ENCODE peak calls at places on chromosomes 1 and 21, in eight cellular contexts. E, S, B, Y, X, J, T and W are unnamed samples.

GRCh38 chr1:54768093-54768492 is 3.8 kb upstream of the PARS2 start:
- DNase-seq in X (no peak), T (no peak), B (peak), Y (peak), S (peak), J (no peak), E (no peak), W (no peak)

GRCh38 chr1:108897865-108898720 is 21.3 kb downstream of the GPSM2 start:
- DNase-seq in S (peak), Y (peak), J (no peak), X (no peak), B (peak), T (peak), E (peak), W (no peak)

GRCh38 chr1:18743233-18743632 is 112.6 kb downstream of the PAX7 start:
- DNase-seq in S (no peak), T (no peak), Y (no peak), J (no peak), X (no peak), B (no peak), E (no peak), W (no peak)

GRCh38 chr1:244422174-244422573 is 29.5 kb downstream of the ADSS2 start:
- DNase-seq in Y (no peak), T (no peak), J (no peak), S (no peak), E (no peak), B (no peak), X (no peak), W (no peak)

GRCh38 chr1:66916320-66916719 is 8.3 kb downstream of the DNAI4 start:
- DNase-seq in B (peak), T (no peak), Y (no peak), J (no peak), X (no peak), E (no peak), S (no peak), W (no peak)

GRCh38 chr1:31689821-31690220 is 14.0 kb downstream of the COL16A1 start:
- DNase-seq in Y (peak), J (no peak), E (peak), X (no peak), T (no peak), S (peak), B (peak), W (no peak)

GRCh38 chr1:157084720-157085119 is 14.9 kb downstream of the ETV3L start:
- DNase-seq in J (no peak), T (no peak), X (no peak), S (no peak), B (no peak), Y (no peak), E (no peak), W (no peak)

GRCh38 chr1:14880456-14881316 is 272.9 kb upstream of the TMEM51 start:
- DNase-seq in T (no peak), E (peak), J (no peak), B (peak), Y (peak), X (no peak), S (peak), W (no peak)

GRCh38 chr1:205584732-205585131 is 47.1 kb downstream of the ELK4 start:
- DNase-seq in J (no peak), S (no peak), B (no peak), T (no peak), Y (no peak), X (no peak), E (no peak), W (no peak)

GRCh38 chr1:18928406-18928805 is 26.1 kb upstream of the ALDH4A1 start:
- DNase-seq in J (no peak), S (no peak), Y (no peak), T (no peak), X (no peak), E (no peak), B (no peak), W (no peak)

GRCh38 chr1:205319081-205320018 is 2.2 kb downstream of the NUAK2 start:
- DNase-seq in B (peak), S (peak), T (peak), Y (no peak), E (peak), J (no peak), X (peak), W (peak)

GRCh38 chr1:53158900-53159299 is 16.5 kb upstream of the SLC1A7 start:
- DNase-seq in B (no peak), S (no peak), X (no peak), Y (no peak), T (no peak), J (no peak), E (no peak), W (no peak)

GRCh38 chr1:10915594-10915993 is 96.9 kb upstream of the TARDBP start:
- DNase-seq in T (no peak), S (no peak), E (no peak), B (no peak), X (no peak), Y (no peak), J (no peak), W (no peak)

GRCh38 chr1:212379366-212379765 is 35.3 kb downstream of the PACC1 start:
- DNase-seq in T (no peak), Y (no peak), S (no peak), X (no peak), E (no peak), J (no peak), B (no peak), W (no peak)

GRCh38 chr1:109619655-109620395 is at the start of gene AMPD2:
- DNase-seq in T (peak), B (peak), J (peak), E (peak), S (peak), Y (peak), X (peak), W (peak)

GRCh38 chr1:207076181-207076949 is 12.3 kb upstream of the C4BPB start:
- DNase-seq in E (peak), T (no peak), B (peak), X (no peak), J (no peak), Y (no peak), S (no peak), W (no peak)

GRCh38 chr1:23108918-23109533 is 59.6 kb downstream of the LUZP1 start:
- DNase-seq in J (no peak), T (no peak), X (no peak), B (no peak), S (peak), E (no peak), Y (no peak), W (no peak)

GRCh38 chr1:18976096-18976495 is 19.6 kb upstream of the IFFO2 start:
- DNase-seq in B (no peak), T (no peak), S (no peak), E (no peak), X (no peak), Y (no peak), J (no peak), W (no peak)

GRCh38 chr1:9298282-9298681 is 5.6 kb downstream of the SPSB1 start:
- DNase-seq in T (no peak), J (no peak), Y (no peak), S (no peak), E (no peak), B (no peak), X (no peak), W (no peak)

GRCh38 chr1:9303916-9304315 is 11.2 kb downstream of the SPSB1 start:
- DNase-seq in X (no peak), E (no peak), Y (no peak), J (no peak), T (no peak), B (no peak), S (no peak), W (no peak)

GRCh38 chr1:9297831-9298230 is 5.1 kb downstream of the SPSB1 start:
- DNase-seq in J (no peak), E (no peak), T (no peak), Y (no peak), B (no peak), X (no peak), S (no peak), W (no peak)

GRCh38 chr1:9302745-9303524 is 10.2 kb downstream of the SPSB1 start:
- DNase-seq in Y (peak), S (peak), B (peak), E (peak), T (peak), X (no peak), J (no peak), W (no peak)

DNA sequence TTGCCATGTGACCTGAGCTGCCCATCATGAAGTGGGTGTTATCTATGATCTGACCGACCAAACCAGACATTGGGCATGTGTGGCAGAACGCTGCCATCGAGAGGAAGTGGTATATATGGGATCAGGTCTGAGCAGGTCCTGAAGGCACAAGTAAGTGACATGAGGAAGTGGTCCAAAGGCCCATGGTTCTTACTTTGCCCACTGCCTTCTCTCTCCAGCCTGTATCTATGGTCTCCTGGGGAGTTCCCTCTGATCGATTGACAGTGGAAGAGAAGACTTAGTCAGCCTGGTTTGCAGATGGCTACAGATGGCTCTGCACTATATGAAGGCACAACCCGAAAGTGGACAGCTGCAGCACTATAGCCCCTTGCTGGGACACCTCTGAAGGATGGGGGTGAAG is 7.9 kb downstream of the SPSB1 start:
- DNase-seq in X (no peak), E (no peak), T (no peak), Y (no peak), B (no peak), S (no peak), J (no peak), W (no peak)
- H3K27ac ChIP-seq in X (no peak), E (peak), T (no peak), Y (no peak), B (no peak), S (peak), J (no peak), W (no peak)

DNA sequence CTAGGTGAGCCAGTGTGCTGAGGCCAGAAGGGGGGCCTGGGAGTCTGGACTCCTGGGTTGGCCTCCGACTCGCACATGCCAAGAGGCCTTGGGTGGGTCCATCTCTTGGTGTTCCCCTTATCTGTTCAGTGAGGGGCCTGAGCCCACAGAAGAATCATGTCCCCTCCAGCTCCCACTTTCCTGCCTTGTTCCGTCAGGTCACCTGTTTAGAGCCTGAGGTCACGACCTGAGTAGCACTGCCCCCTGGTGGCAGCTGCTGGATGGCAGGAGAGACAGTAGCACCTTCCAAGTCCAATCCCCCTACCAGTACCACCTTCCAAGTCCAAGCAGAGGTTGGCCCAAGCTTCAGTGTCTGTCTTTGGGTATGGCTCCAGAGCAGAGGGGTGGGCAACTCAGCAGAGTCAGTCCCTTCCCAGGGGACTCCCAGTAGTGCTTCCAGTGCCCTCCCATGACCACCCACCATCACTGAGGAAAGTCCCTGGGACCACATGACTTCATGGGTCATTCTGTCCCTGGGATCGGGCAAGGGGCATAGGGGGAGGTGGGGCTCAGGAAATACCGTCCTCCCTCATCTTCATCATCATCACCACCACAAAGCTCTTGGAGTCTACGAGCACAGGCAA is 241.7 kb downstream of the TRABD2B start:
- DNase-seq in J (no peak), E (no peak), T (no peak), Y (no peak), X (peak), B (peak), S (peak), W (no peak)
- TF ChIP-seq CTCF in J (peak), E (peak), T (peak), Y (peak), X (peak), B (peak), S (peak), W (peak)

DNA sequence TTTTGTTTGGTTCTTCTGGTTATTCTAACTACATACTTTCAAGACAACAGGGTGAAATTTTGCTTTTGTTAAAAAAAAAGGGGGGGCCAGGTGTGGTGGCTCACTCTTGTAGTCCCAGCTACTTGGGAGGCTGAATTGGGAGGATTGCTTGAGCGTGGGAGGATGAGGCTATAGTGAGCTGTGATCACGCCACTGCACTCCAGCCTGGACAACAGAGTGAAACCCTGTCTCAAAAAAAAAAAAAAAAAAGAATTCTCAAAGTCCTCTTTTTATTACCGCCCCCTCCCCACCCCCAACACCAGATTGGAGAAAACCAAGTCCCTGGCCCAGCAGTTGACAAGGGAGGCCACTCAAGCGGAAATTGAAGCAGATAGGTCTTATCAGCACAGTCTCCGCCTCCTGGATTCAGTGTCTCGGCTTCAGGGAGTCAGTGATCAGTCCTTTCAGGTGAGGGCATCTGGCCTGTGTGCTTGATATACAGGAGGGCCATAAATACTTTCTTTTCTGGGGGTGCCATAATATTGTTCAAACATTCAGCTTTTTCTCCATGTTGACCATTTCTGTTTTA is 50.2 kb downstream of the LAMC2 start:
- DNase-seq in E (no peak), X (no peak), B (peak), T (no peak), Y (no peak), J (no peak), S (no peak), W (no peak)
- H3K4me3 ChIP-seq in E (no peak), X (no peak), B (no peak), T (no peak), Y (no peak), J (no peak), S (no peak), W (no peak)

GRCh38 chr1:242120432-242120831 is 121.5 kb upstream of the MAP1LC3C start:
- DNase-seq in J (no peak), T (no peak), E (no peak), S (no peak), B (no peak), Y (no peak), X (no peak), W (no peak)
- H3K27ac ChIP-seq in J (no peak), T (no peak), E (no peak), S (no peak), B (no peak), Y (no peak), X (no peak), W (no peak)

DNA sequence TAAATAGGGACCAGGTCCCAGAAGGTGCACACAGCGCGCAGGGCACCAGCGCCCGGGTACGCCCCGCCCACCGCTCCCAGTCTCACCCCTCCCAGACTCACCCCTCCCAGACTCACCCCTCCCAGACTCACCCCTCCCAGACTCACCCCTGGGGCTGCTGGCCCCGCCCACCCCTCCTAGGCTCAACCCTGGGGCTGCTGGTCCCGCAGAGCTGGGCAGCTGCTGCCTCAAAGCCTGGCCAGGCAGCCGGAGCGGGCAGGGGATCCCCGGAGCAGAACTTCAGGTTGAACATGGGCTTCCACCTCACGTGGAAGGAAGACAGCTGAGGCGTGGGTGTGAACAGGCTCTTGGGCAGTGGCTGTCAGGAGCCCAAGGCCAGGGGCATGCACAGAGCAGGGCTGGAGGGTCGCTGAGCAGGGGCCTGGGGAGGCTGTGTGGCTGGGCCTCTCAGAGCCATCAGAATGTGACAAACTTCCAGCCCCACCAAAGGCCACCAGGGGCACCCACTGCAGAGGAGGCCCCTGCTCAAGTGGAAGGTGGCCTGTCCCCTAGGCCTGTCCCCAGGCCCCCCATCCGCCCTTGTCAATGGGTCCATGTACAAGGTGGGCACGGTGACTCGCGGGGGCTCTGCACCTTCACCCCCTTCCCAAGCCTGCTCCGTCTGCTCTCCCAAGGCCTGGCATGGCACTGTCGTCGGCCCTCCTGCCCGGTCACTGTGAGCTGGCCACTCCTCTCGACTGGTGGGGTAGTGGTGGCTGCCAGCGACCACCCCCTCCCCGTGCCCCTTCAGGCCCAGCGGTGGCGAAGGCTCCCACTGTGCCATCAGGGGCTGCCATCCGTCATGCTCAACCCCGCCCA is 20.4 kb upstream of the SUMO3 start:
- DNase-seq in X (no peak), Y (no peak), B (no peak), J (no peak), T (no peak), S (no peak), E (no peak), W (no peak)
- TF ChIP-seq CTCF in X (no peak), Y (no peak), B (no peak), J (no peak), T (no peak), S (no peak), E (no peak), W (no peak)

GRCh38 chr1:153789478-153790148 is 14.4 kb downstream of the SLC27A3 start:
- DNase-seq in Y (no peak), E (no peak), S (no peak), T (no peak), X (no peak), B (no peak), J (no peak), W (no peak)
- H3K4me3 ChIP-seq in Y (no peak), E (peak), S (no peak), T (no peak), X (no peak), B (no peak), J (peak), W (peak)

GRCh38 chr1:160667896-160668295 is 21.1 kb upstream of the SLAMF1 start:
- DNase-seq in J (no peak), Y (no peak), S (no peak), X (no peak), E (no peak), B (no peak), T (no peak), W (no peak)

GRCh38 chr1:160662888-160663287 is 16.0 kb upstream of the SLAMF1 start:
- DNase-seq in E (no peak), Y (no peak), T (no peak), X (no peak), J (no peak), B (no peak), S (no peak), W (no peak)

GRCh38 chr1:160666079-160666442 is 19.2 kb upstream of the SLAMF1 start:
- DNase-seq in J (no peak), E (no peak), T (no peak), S (no peak), B (no peak), X (no peak), Y (no peak), W (no peak)

GRCh38 chr1:160665330-160666078 is 18.7 kb upstream of the SLAMF1 start:
- DNase-seq in B (peak), T (no peak), S (no peak), Y (no peak), E (no peak), J (no peak), X (peak), W (peak)

DNA sequence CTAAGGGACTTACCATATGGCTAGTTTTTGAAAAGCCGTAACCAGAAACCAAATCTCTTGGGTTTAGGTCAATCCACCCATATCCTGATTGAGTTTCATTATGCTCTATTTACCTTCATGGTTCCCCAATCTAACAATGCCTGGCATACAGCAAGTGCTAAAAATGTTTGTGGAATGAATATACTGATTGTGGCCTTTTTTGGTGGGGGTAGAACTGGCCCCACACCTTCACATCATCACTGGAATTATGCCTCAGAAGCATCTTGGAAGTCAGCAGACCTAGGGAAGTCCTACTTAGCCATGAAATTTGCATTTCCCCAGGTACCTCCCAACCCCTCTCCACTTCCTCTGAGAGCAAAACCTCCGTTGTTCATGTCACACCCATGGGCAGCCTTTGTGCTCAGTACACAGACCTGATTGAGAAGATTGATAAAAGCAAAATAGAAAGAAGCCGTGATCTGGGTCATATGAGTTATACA is 17.8 kb upstream of the SLAMF1 start:
- DNase-seq in E (no peak), T (no peak), S (no peak), X (peak), B (no peak), Y (no peak), J (no peak), W (no peak)
- H3K27ac ChIP-seq in E (no peak), T (no peak), S (no peak), X (peak), B (no peak), Y (no peak), J (no peak), W (no peak)